ENCODE peak calls at places on chromosome 11, in nine cellular contexts. C is GM18507, B is iris pigment epithelial cell, X is A172, R is substantia nigra, T is fibroblast of the conjunctiva, O is amniotic stem cell, P is cardiac fibroblast, Y is left colon. V is an unnamed sample.

GRCh38 chr11:18743365-18743764 is 17.4 kb upstream of the IGSF22 start:
- DNase-seq in R (no peak), X (no peak), P (no peak), T (no peak), Y (no peak), O (no peak), B (no peak), C (no peak), V (no peak)

GRCh38 chr11:43987384-43988039 is 45.1 kb downstream of the C11orf96 start:
- DNase-seq in C (no peak), Y (peak), X (peak), T (peak), B (peak), P (peak), R (peak), O (no peak), V (peak)

GRCh38 chr11:876550-876949 is 33.9 kb downstream of the TSPAN4 start:
- DNase-seq in R (peak), Y (no peak), B (no peak), C (no peak), T (no peak), P (no peak), O (no peak), X (peak), V (no peak)

GRCh38 chr11:57410287-57410686 is 16.6 kb downstream of the SLC43A3 start:
- DNase-seq in T (peak), C (no peak), R (no peak), Y (no peak), O (no peak), P (peak), X (no peak), B (peak), V (no peak)

GRCh38 chr11:12604557-12605105 is 69.6 kb upstream of the TEAD1 start:
- DNase-seq in P (peak), T (no peak), C (no peak), O (no peak), B (no peak), Y (no peak), X (no peak), R (no peak), V (no peak)

GRCh38 chr11:82195251-82195650 is 538.4 kb downstream of the FAM181B start:
- DNase-seq in Y (no peak), X (no peak), P (no peak), T (no peak), O (no peak), B (no peak), R (no peak), C (no peak), V (no peak)

GRCh38 chr11:116219171-116219635 is 553.6 kb downstream of the BUD13 start:
- DNase-seq in X (no peak), T (no peak), Y (no peak), O (no peak), C (no peak), P (no peak), R (no peak), B (no peak), V (no peak)

GRCh38 chr11:6418958-6419611 is at the start of gene APBB1:
- DNase-seq in Y (peak), X (no peak), C (no peak), T (no peak), R (peak), O (peak), P (peak), B (peak), V (no peak)

GRCh38 chr11:120883404-120884135 is 140.3 kb upstream of the TBCEL start:
- DNase-seq in O (no peak), P (peak), X (peak), Y (no peak), B (peak), C (no peak), T (no peak), R (peak), V (no peak)

GRCh38 chr11:132231656-132232173 is 861.3 kb downstream of the NTM start:
- DNase-seq in P (no peak), R (no peak), O (no peak), B (no peak), Y (no peak), T (no peak), C (no peak), X (no peak), V (no peak)

GRCh38 chr11:117883063-117883462 is 6.6 kb upstream of the FXYD6 start:
- DNase-seq in C (no peak), P (no peak), T (no peak), B (no peak), O (no peak), R (no peak), Y (no peak), X (no peak), V (no peak)

GRCh38 chr11:92826136-92826535 is 143.3 kb upstream of the MTNR1B start:
- DNase-seq in C (no peak), O (no peak), B (peak), P (no peak), Y (no peak), X (no peak), T (no peak), R (no peak), V (peak)

GRCh38 chr11:2342981-2343380 is 34.1 kb upstream of the CD81 start:
- DNase-seq in P (no peak), R (no peak), B (no peak), X (no peak), C (no peak), T (no peak), Y (no peak), O (no peak), V (no peak)

GRCh38 chr11:259374-259773 is 18.8 kb upstream of the NLRP6 start:
- DNase-seq in O (no peak), T (no peak), C (no peak), Y (no peak), B (no peak), X (no peak), R (no peak), P (no peak), V (no peak)

GRCh38 chr11:96105944-96106343 is 182.0 kb upstream of the MTMR2 start:
- DNase-seq in Y (no peak), O (no peak), X (no peak), T (no peak), R (no peak), P (no peak), C (no peak), B (no peak), V (no peak)

GRCh38 chr11:128915148-128915519 is 24.0 kb downstream of the KCNJ5 start:
- DNase-seq in X (no peak), O (no peak), Y (no peak), C (no peak), R (no peak), T (no peak), B (no peak), P (no peak), V (no peak)

GRCh38 chr11:57936050-57936418 is 87.6 kb upstream of the OR9Q1 start:
- DNase-seq in R (no peak), C (no peak), Y (no peak), P (no peak), B (no peak), O (no peak), X (no peak), T (no peak), V (no peak)

GRCh38 chr11:71207563-71207962 is 44.8 kb downstream of the SHANK2 start:
- DNase-seq in P (no peak), B (no peak), R (no peak), X (no peak), T (no peak), O (no peak), Y (peak), C (no peak), V (no peak)